ENCODE peak calls at places on chromosomes 11 and 22, in nine cellular contexts. P is transverse colon; R is astrocyte of the spinal cord; T is heart right ventricle; C is neural crest cell; E is tibial artery; V is CD8-positive, alpha-beta T cell; A is CD4-positive, alpha-beta T cell; Z is retinal pigment epithelial cell. N is an unnamed sample.

GRCh38 chr11:14638561-14638960 is 5.0 kb upstream of the PDE3B start:
- DNase-seq in P (peak; percentile 16), R (peak; percentile 25), T (no peak), C (no peak), E (no peak), V (no peak), A (no peak), Z (no peak), N (no peak)

GRCh38 chr11:17736921-17737817 is 2.6 kb downstream of the KCNC1 start:
- DNase-seq in P (no peak), R (no peak), T (no peak), C (no peak), E (peak; percentile 28), V (no peak), A (no peak), Z (no peak), N (no peak)

GRCh38 chr11:22343411-22344032 is 5.3 kb downstream of the SLC17A6 start:
- DNase-seq in P (no peak), R (no peak), T (no peak), C (no peak), E (no peak), V (no peak), A (no peak), Z (no peak), N (no peak)

GRCh38 chr22:37267128-37267587 is 15.2 kb upstream of the CYTH4 start:
- DNase-seq in P (peak; percentile 55), R (no peak), T (peak; percentile 53), C (peak; percentile 76), E (no peak), V (peak; percentile 65), A (peak; percentile 74), Z (no peak), N (peak; percentile 42)

GRCh38 chr22:43948836-43949235 is 6.4 kb upstream of the SAMM50 start:
- DNase-seq in P (no peak), R (no peak), T (no peak), C (no peak), E (no peak), V (no peak), A (no peak), Z (no peak), N (no peak)

GRCh38 chr22:31650391-31650790 is 11.6 kb downstream of the PISD start:
- DNase-seq in P (no peak), R (peak; percentile 59), T (no peak), C (no peak), E (no peak), V (no peak), A (no peak), Z (no peak), N (no peak)

GRCh38 chr11:71962428-71963038 is 33.7 kb downstream of the RNF121 start:
- DNase-seq in P (no peak), R (peak; percentile 53), T (no peak), C (no peak), E (no peak), V (no peak), A (no peak), Z (no peak), N (no peak)

GRCh38 chr11:116640641-116641402 is 132.0 kb downstream of the BUD13 start:
- DNase-seq in P (no peak), R (no peak), T (no peak), C (no peak), E (no peak), V (no peak), A (no peak), Z (no peak), N (peak; percentile 34)

GRCh38 chr11:45278721-45279120 is 7.4 kb downstream of the SYT13 start:
- DNase-seq in P (no peak), R (no peak), T (no peak), C (no peak), E (no peak), V (no peak), A (no peak), Z (no peak), N (no peak)

GRCh38 chr11:62602141-62603071 is 741 bp upstream of the MTA2 start:
- DNase-seq in P (peak; percentile 74), R (peak; percentile 71), T (peak; percentile 75), C (peak; percentile 26), E (peak; percentile 89), V (no peak), A (no peak), Z (no peak), N (peak; percentile 47)

GRCh38 chr22:45548991-45549736 is 46.5 kb downstream of the FBLN1 start:
- DNase-seq in P (peak; percentile 54), R (peak; percentile 94), T (no peak), C (no peak), E (peak; percentile 92), V (no peak), A (no peak), Z (no peak), N (no peak)

GRCh38 chr22:23908561-23909205 is 14.5 kb downstream of the MIF start:
- DNase-seq in P (no peak), R (no peak), T (no peak), C (no peak), E (peak; percentile 39), V (no peak), A (no peak), Z (no peak), N (no peak)

GRCh38 chr11:128354476-128354875 is 232.9 kb downstream of the ETS1 start:
- DNase-seq in P (no peak), R (no peak), T (no peak), C (no peak), E (no peak), V (no peak), A (no peak), Z (no peak), N (no peak)

GRCh38 chr22:38729946-38730345 is 24.2 kb downstream of the GTPBP1 start:
- DNase-seq in P (no peak), R (no peak), T (no peak), C (no peak), E (peak; percentile 53), V (no peak), A (no peak), Z (no peak), N (no peak)

GRCh38 chr11:117010808-117011540 is 87.3 kb downstream of the SIK3 start:
- DNase-seq in P (no peak), R (peak; percentile 91), T (no peak), C (no peak), E (no peak), V (no peak), A (no peak), Z (peak; percentile 45), N (no peak)

GRCh38 chr11:73140213-73141030 is 1.7 kb downstream of the FCHSD2 start:
- DNase-seq in P (no peak), R (peak; percentile 49), T (peak; percentile 40), C (peak; percentile 29), E (peak; percentile 74), V (no peak), A (no peak), Z (no peak), N (no peak)
- TF ChIP-seq CTCF in P (no peak), R (no peak), T (no peak), C (no peak), E (no peak), V (no peak), A (no peak), Z (no peak), N (no peak)

GRCh38 chr11:106695506-106695905 is 322.8 kb downstream of the GUCY1A2 start:
- DNase-seq in P (no peak), R (peak; percentile 67), T (no peak), C (no peak), E (no peak), V (no peak), A (no peak), Z (peak; percentile 43), N (no peak)

GRCh38 chr11:106691807-106692365 is 326.4 kb downstream of the GUCY1A2 start:
- DNase-seq in P (no peak), R (no peak), T (no peak), C (no peak), E (no peak), V (no peak), A (no peak), Z (peak; percentile 72), N (no peak)

GRCh38 chr11:106684944-106685343 is 333.3 kb downstream of the GUCY1A2 start:
- DNase-seq in P (no peak), R (no peak), T (no peak), C (no peak), E (no peak), V (no peak), A (no peak), Z (no peak), N (no peak)

GRCh38 chr11:106694501-106694900 is 323.8 kb downstream of the GUCY1A2 start:
- DNase-seq in P (no peak), R (no peak), T (no peak), C (no peak), E (no peak), V (no peak), A (no peak), Z (no peak), N (no peak)

DNA sequence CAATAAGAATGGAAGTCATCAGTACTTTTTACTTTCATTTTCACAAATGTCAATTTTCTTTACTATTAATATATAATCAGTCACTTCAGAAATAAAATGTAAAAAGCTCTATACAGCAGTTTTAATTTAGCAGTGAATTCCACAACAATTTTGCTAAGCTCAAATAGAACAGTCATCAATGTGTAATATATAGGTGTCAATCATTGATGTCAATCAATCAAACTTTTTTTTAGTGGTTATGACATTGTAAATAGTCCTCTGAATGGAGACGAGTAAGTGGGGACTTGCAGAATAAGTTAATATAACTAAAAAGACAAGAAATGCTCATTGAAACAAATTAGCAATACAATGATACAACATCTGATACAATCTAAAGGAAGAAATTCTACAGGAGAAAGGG is 327.4 kb downstream of the GUCY1A2 start:
- DNase-seq in P (no peak), R (no peak), T (no peak), C (no peak), E (no peak), V (no peak), A (no peak), Z (no peak), N (no peak)
- TF ChIP-seq CTCF in P (no peak), R (no peak), T (no peak), C (no peak), E (no peak), V (no peak), A (no peak), Z (no peak), N (no peak)

DNA sequence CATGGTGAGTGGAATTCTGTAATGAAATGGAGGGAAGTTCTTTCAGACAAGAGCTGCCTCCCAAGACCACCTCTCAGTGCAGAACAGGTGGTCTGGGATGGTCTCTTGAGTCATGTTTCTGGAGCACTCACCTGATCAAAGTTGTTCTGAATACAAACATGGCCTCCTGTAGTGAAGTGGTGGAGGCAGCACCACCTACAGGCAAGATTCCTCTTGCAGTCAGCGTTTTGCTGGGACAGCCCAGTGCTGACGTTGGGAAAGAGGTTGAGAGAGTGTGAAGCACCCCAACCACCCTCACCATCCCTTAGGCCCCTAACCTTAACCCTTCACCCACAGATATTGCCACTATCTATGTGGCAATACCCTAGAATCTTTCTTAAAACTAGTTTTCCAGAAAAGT is 371.4 kb downstream of the CADM1 start:
- DNase-seq in P (peak; percentile 21), R (no peak), T (no peak), C (no peak), E (no peak), V (no peak), A (no peak), Z (no peak), N (no peak)
- TF ChIP-seq CTCF in P (no peak), R (peak; percentile 23), T (peak; percentile 4), C (peak; percentile 39), E (no peak), V (no peak), A (no peak), Z (no peak), N (no peak)

DNA sequence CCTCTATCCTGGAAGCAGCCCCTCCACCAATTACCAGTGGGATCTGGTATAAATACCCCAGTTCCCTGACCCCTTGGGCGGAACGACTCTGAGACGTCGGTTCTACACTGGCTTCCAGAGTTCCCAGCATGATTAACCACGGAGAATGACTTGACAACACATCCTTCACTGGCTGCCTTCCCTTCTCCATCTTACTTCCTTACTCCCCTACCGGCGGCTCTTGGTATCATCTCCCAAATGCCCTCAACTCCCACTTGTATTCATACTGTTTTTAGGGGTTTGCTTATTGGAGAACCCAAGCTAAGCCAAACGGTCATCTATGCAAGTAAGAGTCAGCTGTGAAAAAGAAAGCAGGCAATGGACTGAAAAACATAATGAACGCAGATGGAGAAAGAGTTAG is 56.1 kb downstream of the APOL3 start:
- DNase-seq in P (no peak), R (no peak), T (no peak), C (no peak), E (peak; percentile 16), V (no peak), A (no peak), Z (no peak), N (no peak)
- TF ChIP-seq CTCF in P (no peak), R (no peak), T (no peak), C (no peak), E (no peak), V (no peak), A (no peak), Z (no peak), N (no peak)

N was measured in mesothelial cell of epicardium.